ENCODE peak calls at places on chromosome 14, in four cellular contexts. A is GM23338, O is HCT116, G is sigmoid colon. R is an unnamed sample.

GRCh38 chr14:56262530-56262929 is 144.3 kb downstream of the PELI2 start:
- DNase-seq in A (no peak), O (no peak), G (no peak), R (no peak)

GRCh38 chr14:30235485-30235884 is 307.8 kb upstream of the PRKD1 start:
- DNase-seq in A (no peak), O (no peak), G (no peak), R (no peak)

GRCh38 chr14:91125801-91126200 is 11.9 kb downstream of the DGLUCY start:
- DNase-seq in A (no peak), O (no peak), G (no peak), R (no peak)

GRCh38 chr14:69358233-69358963 is 39.7 kb downstream of the ERH start:
- DNase-seq in A (no peak), O (no peak), G (peak), R (no peak)

GRCh38 chr14:68466491-68466977 is 326.3 kb downstream of the ZFP36L1 start:
- DNase-seq in A (no peak), O (peak), G (no peak), R (no peak)

GRCh38 chr14:34461334-34462131 is 507 bp downstream of the SPTSSA start:
- DNase-seq in A (peak), O (peak), G (peak), R (peak)

GRCh38 chr14:76904740-76905569 is 78.7 kb downstream of the LRRC74A start:
- DNase-seq in A (no peak), O (peak), G (peak), R (peak)

GRCh38 chr14:43410631-43411030 is 1096.5 kb downstream of the FSCB start:
- DNase-seq in A (peak), O (no peak), G (no peak), R (no peak)

GRCh38 chr14:80323266-80323665 is 112.0 kb upstream of the DIO2 start:
- DNase-seq in A (no peak), O (no peak), G (no peak), R (no peak)

GRCh38 chr14:68768316-68768715 is 24.6 kb downstream of the ZFP36L1 start:
- DNase-seq in A (no peak), O (no peak), G (no peak), R (no peak)

GRCh38 chr14:88168498-88169165 is 154.4 kb downstream of the KCNK10 start:
- DNase-seq in A (peak), O (no peak), G (no peak), R (no peak)

GRCh38 chr14:99733551-99734405 is 49.7 kb downstream of the CYP46A1 start:
- DNase-seq in A (no peak), O (no peak), G (peak), R (no peak)

GRCh38 chr14:103729496-103730448 is 14.2 kb downstream of the ZFYVE21 start:
- DNase-seq in A (no peak), O (no peak), G (no peak), R (no peak)

GRCh38 chr14:69716483-69717187 is 50.3 kb upstream of the SRSF5 start:
- DNase-seq in A (no peak), O (no peak), G (no peak), R (no peak)

GRCh38 chr14:68248481-68249255 is 429.1 kb downstream of the RAD51B start:
- DNase-seq in A (peak), O (peak), G (peak), R (no peak)

GRCh38 chr14:32508281-32508680 is 179.2 kb downstream of the AKAP6 start:
- DNase-seq in A (no peak), O (no peak), G (no peak), R (no peak)

GRCh38 chr14:52033131-52033642 is 35.7 kb downstream of the NID2 start:
- DNase-seq in A (peak), O (no peak), G (no peak), R (no peak)

GRCh38 chr14:36652542-36653201 is 9.0 kb upstream of the PAX9 start:
- DNase-seq in A (no peak), O (no peak), G (no peak), R (no peak)

GRCh38 chr14:75144944-75145343 is 18.1 kb upstream of the NEK9 start:
- DNase-seq in A (no peak), O (no peak), G (no peak), R (no peak)

GRCh38 chr14:70013269-70013873 is 134.2 kb downstream of the SMOC1 start:
- DNase-seq in A (peak), O (peak), G (no peak), R (no peak)

GRCh38 chr14:66853311-66853710 is 335.9 kb upstream of the GARIN2 start:
- DNase-seq in A (no peak), O (no peak), G (no peak), R (no peak)

GRCh38 chr14:32696325-32697101 is 242.2 kb upstream of the NPAS3 start:
- DNase-seq in A (no peak), O (no peak), G (no peak), R (no peak)

GRCh38 chr14:65834051-65834450 is 421.5 kb downstream of the FUT8 start:
- DNase-seq in A (no peak), O (no peak), G (no peak), R (no peak)

GRCh38 chr14:76918176-76918750 is 92.1 kb downstream of the LRRC74A start:
- DNase-seq in A (no peak), O (no peak), G (peak), R (peak)

DNA sequence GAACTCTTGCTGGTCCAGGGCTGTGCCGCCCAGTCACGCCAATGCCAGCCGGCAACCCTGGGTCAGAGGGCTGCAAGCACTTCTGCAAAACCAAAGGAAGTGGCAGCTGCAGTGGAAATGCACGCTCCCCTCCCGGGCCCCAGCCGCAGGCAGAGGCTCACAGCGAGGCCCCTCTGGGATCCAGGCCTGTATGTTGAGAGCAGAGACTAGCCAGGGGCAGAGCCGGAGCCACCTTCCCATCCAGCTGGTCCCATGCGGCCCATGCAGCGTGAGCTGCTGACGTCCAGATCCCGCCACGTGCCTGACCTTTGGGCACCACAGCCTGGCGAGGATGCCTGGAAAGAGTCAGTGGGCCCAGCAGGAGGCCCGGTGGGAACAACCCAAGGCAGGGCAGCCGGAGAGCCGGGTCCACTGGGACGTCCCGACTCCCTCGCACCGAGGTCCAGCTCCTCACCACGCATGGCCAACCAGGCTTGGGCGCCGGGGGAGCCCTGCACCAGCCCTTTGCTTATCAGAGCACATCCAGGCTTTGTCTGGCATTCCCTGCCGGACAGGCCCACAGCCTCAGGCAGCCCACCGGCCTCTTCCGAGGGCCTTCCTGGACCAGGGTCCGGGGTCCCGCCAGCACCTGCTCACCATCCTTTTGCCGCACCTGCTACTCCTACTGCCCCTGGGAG is 4.3 kb downstream of the GPR132 start:
- DNase-seq in A (no peak), O (no peak), G (peak), R (no peak)
- H3K4me3 ChIP-seq in A (no peak), O (no peak), G (no peak), R (no peak)

GRCh38 chr14:61145258-61145902 is 135.8 kb downstream of the TMEM30B start:
- DNase-seq in A (no peak), O (no peak), G (no peak), R (peak)
- TF ChIP-seq POLR2AphosphoS5 in A (no peak), O (no peak), G (peak), R (peak)

GRCh38 chr14:102594514-102595175 is 2.2 kb downstream of the RCOR1 start:
- DNase-seq in A (peak), O (peak), G (peak), R (peak)
- H3K4me3 ChIP-seq in A (peak), O (peak), G (peak), R (peak)

GRCh38 chr14:22418631-22419030 is 170.4 kb downstream of the DAD1 start:
- DNase-seq in A (no peak), O (no peak), G (no peak), R (no peak)

GRCh38 chr14:22423958-22424357 is 165.1 kb downstream of the DAD1 start:
- DNase-seq in A (no peak), O (no peak), G (no peak), R (no peak)

GRCh38 chr14:22419620-22420019 is 169.4 kb downstream of the DAD1 start:
- DNase-seq in A (no peak), O (no peak), G (no peak), R (no peak)

GRCh38 chr14:22420598-22421186 is 168.3 kb downstream of the DAD1 start:
- DNase-seq in A (no peak), O (no peak), G (no peak), R (no peak)

DNA sequence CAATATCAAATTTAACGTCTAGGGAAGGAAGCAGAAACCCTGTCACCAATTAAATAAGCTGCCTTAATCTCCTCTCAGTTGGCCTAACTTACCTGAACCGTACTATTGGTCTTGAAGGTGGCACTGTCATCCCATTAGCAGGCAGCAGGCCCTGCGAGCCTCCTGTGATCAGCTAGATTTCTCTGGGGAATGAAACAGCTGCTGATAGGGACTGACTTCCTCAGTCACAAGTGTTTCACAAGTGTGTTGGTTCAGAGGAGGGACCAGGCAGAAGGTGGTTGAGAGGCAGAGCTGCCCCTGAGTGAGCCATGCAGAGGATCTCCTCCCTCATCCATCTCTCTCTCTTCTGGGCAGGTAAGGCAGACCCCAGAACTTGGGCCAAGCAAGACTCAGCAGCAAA is 166.8 kb downstream of the DAD1 start:
- DNase-seq in A (no peak), O (no peak), G (no peak), R (no peak)
- TF ChIP-seq POLR2AphosphoS5 in A (no peak), O (no peak), G (no peak), R (no peak)